ENCODE peak calls at places on chromosomes 7 and 10, in nine cellular contexts. E is astrocyte, D is IMR-90, F is kidney, H is lower lobe of right lung, K is fibroblast of lung, L is adrenal gland, G is psoas muscle, N is cardiac muscle cell. I is an unnamed sample.

GRCh38 chr10:30459283-30459682 is 25.3 kb downstream of the MAP3K8 start:
- DNase-seq in G (peak; percentile 59), H (peak; percentile 63), L (peak; percentile 46), K (no peak), D (no peak), F (no peak), E (no peak), N (no peak), I (peak; percentile 66)

GRCh38 chr10:19815478-19816419 is 483 bp upstream of the PLXDC2 start:
- DNase-seq in K (peak; percentile 89), E (peak; percentile 83), N (peak; percentile 89), L (peak; percentile 89), G (peak; percentile 88), D (peak; percentile 56), H (peak; percentile 83), F (peak; percentile 93), I (peak; percentile 77)

GRCh38 chr7:112938895-112939588 is 147.6 kb downstream of the GPR85 start:
- DNase-seq in D (peak; percentile 20), F (peak; percentile 82), K (peak; percentile 53), L (peak; percentile 31), G (peak; percentile 58), N (peak; percentile 81), H (peak; percentile 55), E (peak; percentile 26), I (peak; percentile 42)

GRCh38 chr7:23691320-23691719 is 11.3 kb downstream of the FAM221A start:
- DNase-seq in E (peak; percentile 75), G (no peak), K (peak; percentile 78), D (peak; percentile 41), H (no peak), F (no peak), N (no peak), L (no peak), I (no peak)

GRCh38 chr10:95279042-95279820 is 11.6 kb downstream of the PDLIM1 start:
- DNase-seq in E (peak; percentile 62), N (no peak), H (no peak), K (peak; percentile 73), D (peak; percentile 81), G (no peak), F (no peak), L (no peak), I (no peak)

GRCh38 chr7:76272872-76273271 is 29.6 kb upstream of the HSPB1 start:
- DNase-seq in H (no peak), E (no peak), L (no peak), N (no peak), G (no peak), K (no peak), D (no peak), F (no peak), I (no peak)

GRCh38 chr7:152868122-152869040 is 108.8 kb downstream of the ACTR3B start:
- DNase-seq in N (no peak), E (no peak), D (no peak), L (no peak), G (no peak), H (no peak), F (peak; percentile 29), K (no peak), I (no peak)

GRCh38 chr10:44925224-44925623 is 14.1 kb downstream of the TMEM72 start:
- DNase-seq in K (peak; percentile 23), L (peak; percentile 15), E (no peak), G (no peak), D (peak; percentile 6), F (no peak), N (peak; percentile 84), H (no peak), I (no peak)

GRCh38 chr7:32154797-32155196 is 84.6 kb upstream of the PDE1C start:
- DNase-seq in L (no peak), E (peak; percentile 25), D (peak; percentile 36), H (no peak), F (no peak), N (no peak), K (peak; percentile 65), G (peak; percentile 69), I (no peak)

GRCh38 chr7:66867198-66867790 is 53.7 kb upstream of the TMEM248 start:
- DNase-seq in G (no peak), D (no peak), N (no peak), K (no peak), E (no peak), L (no peak), H (no peak), F (no peak), I (no peak)

GRCh38 chr7:81025360-81025759 is 106.5 kb upstream of the SEMA3C start:
- DNase-seq in G (no peak), N (no peak), L (no peak), D (no peak), K (no peak), H (no peak), F (no peak), E (no peak), I (no peak)

GRCh38 chr7:70530191-70530590 is 601.8 kb upstream of the GALNT17 start:
- DNase-seq in F (no peak), N (no peak), L (no peak), D (no peak), H (no peak), K (no peak), G (no peak), E (no peak), I (no peak)

GRCh38 chr7:74527842-74528241 is 74.1 kb downstream of the GTF2IRD1 start:
- DNase-seq in E (no peak), H (no peak), D (no peak), L (no peak), F (no peak), N (no peak), G (no peak), K (no peak), I (peak; percentile 90)
- H3K27ac ChIP-seq in E (no peak overlapping the region), H (no peak overlapping the region), D (no peak overlapping the region), L (no peak overlapping the region), F (no peak overlapping the region), N (no peak overlapping the region), G (no peak overlapping the region), K (no peak overlapping the region), I (peak overlapping the region; percentile 88)

GRCh38 chr10:62462456-62462855 is 88.3 kb downstream of the ZNF365 start:
- DNase-seq in H (no peak), G (no peak), N (no peak), D (no peak), K (no peak), F (no peak), L (no peak), E (no peak), I (no peak)

GRCh38 chr10:62464308-62464707 is 90.1 kb downstream of the ZNF365 start:
- DNase-seq in G (no peak), E (peak; percentile 7), D (peak; percentile 23), F (no peak), N (no peak), K (peak; percentile 26), L (no peak), H (no peak), I (no peak)

GRCh38 chr10:62461120-62461519 is 87.0 kb downstream of the ZNF365 start:
- DNase-seq in G (no peak), F (no peak), N (no peak), D (no peak), L (no peak), E (no peak), H (no peak), K (no peak), I (no peak)

GRCh38 chr10:62460393-62460792 is 86.2 kb downstream of the ZNF365 start:
- DNase-seq in E (no peak), D (no peak), K (no peak), G (no peak), F (no peak), H (no peak), N (no peak), L (no peak), I (no peak)

DNA sequence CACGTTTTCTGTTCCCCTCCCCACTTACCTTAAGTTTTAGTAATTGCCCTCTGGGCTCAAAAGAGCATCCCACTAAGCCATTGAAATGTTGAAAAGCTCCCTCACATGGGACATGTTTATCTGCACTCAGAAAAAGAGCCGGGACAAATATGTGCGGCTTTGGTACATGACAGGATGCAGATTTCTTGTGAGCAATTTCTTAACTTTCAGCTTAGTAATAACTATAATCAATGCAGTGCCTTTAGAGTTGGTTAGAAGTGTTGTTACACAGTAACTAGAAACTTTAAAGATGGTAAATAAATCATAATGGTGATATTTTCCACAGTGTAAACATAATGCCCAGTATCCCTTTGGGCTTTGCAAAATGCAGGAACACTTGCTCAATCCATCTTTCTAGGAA is 89.2 kb downstream of the ZNF365 start:
- DNase-seq in K (no peak), G (no peak), D (no peak), L (no peak), F (no peak), N (no peak), E (no peak), H (no peak), I (no peak)
- TF ChIP-seq CTCF in K (no peak), G (no peak), D (no peak), L (no peak), F (no peak), N (no peak), E (no peak), H (no peak), I (no peak)

GRCh38 chr7:55386541-55386940 is 21.4 kb downstream of the LANCL2 start:
- DNase-seq in E (no peak), F (no peak), N (no peak), G (no peak), D (no peak), L (no peak), K (no peak), H (no peak), I (no peak)
- H3K9me3 ChIP-seq in E (peaks cover 11% of the 10 kb centered on the region), F (no peaks in the 10 kb centered on the region), N (no peaks in the 10 kb centered on the region), G (no peaks in the 10 kb centered on the region), D (peaks cover 35% of the 10 kb centered on the region), L (no peaks in the 10 kb centered on the region), K (no peaks in the 10 kb centered on the region), H (peaks cover 17% of the 10 kb centered on the region), I (no peaks in the 10 kb centered on the region)

DNA sequence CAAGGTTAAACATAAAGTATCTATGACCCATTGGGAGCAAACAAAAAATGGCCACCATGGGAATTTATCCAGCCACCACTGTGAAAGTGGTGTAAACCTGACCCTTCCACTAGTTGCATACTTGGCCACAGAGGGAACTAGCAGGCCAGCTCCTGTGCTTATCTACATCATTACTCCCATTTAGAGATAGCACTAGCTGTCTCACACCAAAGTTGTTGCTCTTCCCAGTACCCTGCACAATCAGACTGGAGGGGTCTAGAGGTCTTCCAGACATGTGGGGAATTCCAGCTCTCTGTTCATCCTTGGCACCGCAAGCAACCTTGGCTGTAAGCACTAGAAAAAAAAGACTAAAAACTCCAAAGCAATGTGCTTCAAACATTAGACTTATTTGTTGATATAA is 113.9 kb downstream of the IPMK start:
- DNase-seq in K (peak; percentile 15), F (no peak), N (no peak), D (no peak), L (no peak), G (no peak), H (no peak), E (peak; percentile 15), I (no peak)
- H3K27ac ChIP-seq in K (no peak overlapping the region), F (no peak overlapping the region), N (no peak overlapping the region), D (no peak overlapping the region), L (no peak overlapping the region), G (no peak overlapping the region), H (no peak overlapping the region), E (no peak overlapping the region), I (no peak overlapping the region)

I was measured in colonic mucosa.